ENCODE peak calls at places on chromosomes 5 and 9, in five cellular contexts. M is LoVo, X is psoas muscle, E is coronary artery, Y is lung microvascular endothelial cell. W is an unnamed sample.
A peak's percentile ranks its signal among the peaks of the same experiment; 100 is the strongest.

GRCh38 chr5:175896641-175897040 is 25.3 kb downstream of the CPLX2 start:
- DNase-seq in X (no peak), E (no peak), Y (no peak), M (no peak), W (no peak)

GRCh38 chr9:38214441-38214840 is 145.4 kb upstream of the SHB start:
- DNase-seq in Y (no peak), E (no peak), X (no peak), M (no peak), W (no peak)

GRCh38 chr5:79488058-79488457 is 25.9 kb downstream of the HOMER1 start:
- DNase-seq in X (no peak), E (no peak), Y (no peak), M (no peak), W (no peak)

GRCh38 chr5:181159286-181160143 is 12.1 kb downstream of the OR2V2 start:
- DNase-seq in E (peak; percentile 85), X (peak; percentile 93), Y (peak; percentile 48), M (peak; percentile 84), W (no peak)

GRCh38 chr9:18297532-18297872 is 176.5 kb upstream of the ADAMTSL1 start:
- DNase-seq in X (no peak), Y (peak; percentile 3), M (no peak), E (no peak), W (no peak)

GRCh38 chr5:172504736-172505402 is 50.5 kb upstream of the SH3PXD2B start:
- DNase-seq in M (no peak), X (peak; percentile 70), Y (no peak), E (peak; percentile 72), W (no peak)

GRCh38 chr5:106258591-106259125 is 1412.1 kb downstream of the EFNA5 start:
- DNase-seq in E (no peak), Y (no peak), X (no peak), M (no peak), W (no peak)

GRCh38 chr5:72110401-72111013 is 3.2 kb downstream of the MAP1B start:
- DNase-seq in X (peak; percentile 68), Y (no peak), M (no peak), E (no peak), W (no peak)

GRCh38 chr5:1183424-1184162 is 17.8 kb upstream of the SLC6A19 start:
- DNase-seq in X (peak; percentile 49), Y (no peak), E (no peak), M (no peak), W (no peak)

GRCh38 chr9:135464181-135464580 is 15.4 kb upstream of the PPP1R26 start:
- DNase-seq in Y (no peak), E (no peak), X (no peak), M (no peak), W (no peak)

GRCh38 chr9:7970666-7971335 is 171.2 kb upstream of the DMAC1 start:
- DNase-seq in E (no peak), Y (no peak), M (no peak), X (no peak), W (no peak)

GRCh38 chr5:38871790-38872551 is 26.2 kb downstream of the OSMR start:
- DNase-seq in X (no peak), Y (peak; percentile 13), E (no peak), M (peak; percentile 64), W (peak; percentile 99)

GRCh38 chr9:121902483-121903135 is 190.5 kb downstream of the TTLL11 start:
- DNase-seq in Y (peak; percentile 84), E (peak; percentile 79), X (no peak), M (no peak), W (no peak)

W was measured in epithelial cell of prostate.